ENCODE peak calls at places on chromosomes 4 and X, in six cellular contexts. One of them, this sample, is unnamed.

GRCh38 chr4:141807073-141807472 is 170.7 kb downstream of the IL15 start:
- DNase-seq in H1: no peak
- DNase-seq in mesenchymal stem cell: peak
- DNase-seq in IMR-90: peak
- DNase-seq in trophoblast cell: no peak
- DNase-seq in neuronal stem cell: no peak
- DNase-seq in this sample: no peak

GRCh38 chr4:125765936-125766335 is 451.2 kb downstream of the FAT4 start:
- DNase-seq in neuronal stem cell: no peak
- DNase-seq in trophoblast cell: no peak
- DNase-seq in H1: no peak
- DNase-seq in IMR-90: peak
- DNase-seq in mesenchymal stem cell: no peak
- DNase-seq in this sample: no peak

GRCh38 chr4:184477201-184477999 is 3.0 kb upstream of the IRF2 start:
- DNase-seq in H1: no peak
- DNase-seq in neuronal stem cell: no peak
- DNase-seq in IMR-90: no peak
- DNase-seq in trophoblast cell: no peak
- DNase-seq in mesenchymal stem cell: no peak
- DNase-seq in this sample: no peak

GRCh38 chr4:3484057-3484973 is 21.2 kb downstream of the DOK7 start:
- DNase-seq in mesenchymal stem cell: no peak
- DNase-seq in trophoblast cell: peak
- DNase-seq in H1: no peak
- DNase-seq in neuronal stem cell: no peak
- DNase-seq in IMR-90: no peak
- DNase-seq in this sample: no peak

GRCh38 chr4:72567821-72568620 is 1.0 kb downstream of the ADAMTS3 start:
- DNase-seq in H1: peak
- DNase-seq in mesenchymal stem cell: peak
- DNase-seq in IMR-90: peak
- DNase-seq in trophoblast cell: peak
- DNase-seq in neuronal stem cell: peak
- DNase-seq in this sample: peak

GRCh38 chr4:41257257-41257900 is 651 bp downstream of the UCHL1 start:
- DNase-seq in mesenchymal stem cell: peak
- DNase-seq in H1: peak
- DNase-seq in IMR-90: peak
- DNase-seq in trophoblast cell: no peak
- DNase-seq in neuronal stem cell: peak
- DNase-seq in this sample: peak

GRCh38 chrX:101656817-101657216 is 2.8 kb downstream of the ARMCX2 start:
- DNase-seq in neuronal stem cell: no peak
- DNase-seq in mesenchymal stem cell: no peak
- DNase-seq in trophoblast cell: no peak
- DNase-seq in H1: no peak
- DNase-seq in IMR-90: no peak
- DNase-seq in this sample: no peak

GRCh38 chr4:25160714-25161598 is 707 bp upstream of the SEPSECS start:
- DNase-seq in neuronal stem cell: no peak
- DNase-seq in IMR-90: no peak
- DNase-seq in H1: no peak
- DNase-seq in mesenchymal stem cell: peak
- DNase-seq in trophoblast cell: peak
- DNase-seq in this sample: no peak

GRCh38 chrX:108271397-108271787 is 166.8 kb downstream of the COL4A6 start:
- DNase-seq in IMR-90: no peak
- DNase-seq in mesenchymal stem cell: no peak
- DNase-seq in trophoblast cell: no peak
- DNase-seq in neuronal stem cell: no peak
- DNase-seq in H1: no peak
- DNase-seq in this sample: no peak

GRCh38 chr4:77921701-77922100 is 59.1 kb downstream of the MRPL1 start:
- DNase-seq in trophoblast cell: peak
- DNase-seq in neuronal stem cell: no peak
- DNase-seq in mesenchymal stem cell: peak
- DNase-seq in IMR-90: peak
- DNase-seq in H1: no peak
- DNase-seq in this sample: no peak

GRCh38 chr4:1975391-1975801 is 33.4 kb downstream of the NELFA start:
- DNase-seq in neuronal stem cell: no peak
- DNase-seq in IMR-90: no peak
- DNase-seq in trophoblast cell: no peak
- DNase-seq in mesenchymal stem cell: no peak
- DNase-seq in H1: no peak
- DNase-seq in this sample: peak

GRCh38 chr4:47160095-47160494 is 128.7 kb downstream of the GABRB1 start:
- DNase-seq in mesenchymal stem cell: no peak
- DNase-seq in trophoblast cell: no peak
- DNase-seq in H1: no peak
- DNase-seq in neuronal stem cell: no peak
- DNase-seq in IMR-90: no peak
- DNase-seq in this sample: no peak

GRCh38 chr4:6609415-6610079 is 30.9 kb upstream of the MRFAP1 start:
- DNase-seq in mesenchymal stem cell: no peak
- DNase-seq in neuronal stem cell: no peak
- DNase-seq in trophoblast cell: no peak
- DNase-seq in IMR-90: no peak
- DNase-seq in H1: no peak
- DNase-seq in this sample: no peak

GRCh38 chr4:6613676-6614651 is 26.5 kb upstream of the MRFAP1 start:
- DNase-seq in H1: no peak
- DNase-seq in trophoblast cell: no peak
- DNase-seq in mesenchymal stem cell: no peak
- DNase-seq in IMR-90: no peak
- DNase-seq in neuronal stem cell: no peak
- DNase-seq in this sample: no peak

GRCh38 chr4:6608758-6609414 is 31.6 kb upstream of the MRFAP1 start:
- DNase-seq in mesenchymal stem cell: no peak
- DNase-seq in neuronal stem cell: peak
- DNase-seq in H1: peak
- DNase-seq in IMR-90: no peak
- DNase-seq in trophoblast cell: no peak
- DNase-seq in this sample: peak

GRCh38 chr4:6612961-6613675 is 27.4 kb upstream of the MRFAP1 start:
- DNase-seq in H1: no peak
- DNase-seq in IMR-90: no peak
- DNase-seq in neuronal stem cell: no peak
- DNase-seq in trophoblast cell: no peak
- DNase-seq in mesenchymal stem cell: no peak
- DNase-seq in this sample: no peak

DNA sequence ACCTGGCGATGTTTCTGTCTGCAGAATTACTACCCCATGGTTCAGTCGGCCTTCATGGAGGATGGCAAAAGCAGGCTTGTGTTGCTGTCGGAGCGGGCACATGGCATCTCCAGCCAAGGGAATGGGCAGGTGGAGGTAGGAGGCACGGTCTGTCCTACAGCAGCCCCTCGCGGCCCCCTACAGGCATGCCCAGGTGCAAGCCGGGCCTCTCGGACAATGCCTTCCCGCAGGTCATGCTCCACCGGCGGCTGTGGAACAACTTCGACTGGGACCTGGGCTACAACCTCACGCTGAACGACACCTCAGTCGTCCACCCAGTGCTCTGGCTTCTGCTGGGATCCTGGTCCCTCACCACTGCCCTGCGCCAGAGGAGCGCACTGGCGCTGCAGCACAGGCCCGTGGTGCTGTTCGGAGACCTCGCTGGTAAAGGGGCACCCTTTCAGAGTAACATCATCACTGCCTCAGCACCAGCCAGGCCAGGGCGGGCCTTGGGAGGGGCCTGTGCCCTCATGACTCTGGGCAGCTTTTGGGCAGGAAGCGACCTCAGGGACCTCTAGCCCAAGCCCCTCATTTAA is 29.5 kb upstream of the MRFAP1 start:
- DNase-seq in IMR-90: no peak
- DNase-seq in mesenchymal stem cell: no peak
- DNase-seq in H1: no peak
- DNase-seq in neuronal stem cell: no peak
- DNase-seq in trophoblast cell: no peak
- DNase-seq in this sample: no peak
- H3K14ac ChIP-seq in IMR-90: no peak
- H3K14ac ChIP-seq in mesenchymal stem cell: no peak
- H3K14ac ChIP-seq in H1: no peak
- H3K14ac ChIP-seq in neuronal stem cell: peak
- H3K14ac ChIP-seq in trophoblast cell: no peak
- H3K14ac ChIP-seq in this sample: no peak

GRCh38 chr4:80145739-80146138 is 51.6 kb upstream of the PRDM8 start:
- DNase-seq in mesenchymal stem cell: no peak
- DNase-seq in H1: no peak
- DNase-seq in neuronal stem cell: no peak
- DNase-seq in trophoblast cell: no peak
- DNase-seq in IMR-90: no peak
- DNase-seq in this sample: no peak
- H3K14ac ChIP-seq in mesenchymal stem cell: no peak
- H3K14ac ChIP-seq in H1: no peak
- H3K14ac ChIP-seq in neuronal stem cell: no peak
- H3K14ac ChIP-seq in trophoblast cell: no peak
- H3K14ac ChIP-seq in IMR-90: no peak
- H3K14ac ChIP-seq in this sample: no peak

GRCh38 chrX:54808605-54809483 is 1.3 kb downstream of the MAGED2 start:
- DNase-seq in trophoblast cell: peak
- DNase-seq in neuronal stem cell: peak
- DNase-seq in IMR-90: peak
- DNase-seq in mesenchymal stem cell: peak
- DNase-seq in H1: peak
- DNase-seq in this sample: peak

GRCh38 chrX:54808109-54808604 is 612 bp downstream of the MAGED2 start:
- DNase-seq in mesenchymal stem cell: peak
- DNase-seq in neuronal stem cell: peak
- DNase-seq in IMR-90: no peak
- DNase-seq in H1: peak
- DNase-seq in trophoblast cell: peak
- DNase-seq in this sample: peak

GRCh38 chrX:54810532-54810931 is 3.0 kb downstream of the MAGED2 start:
- DNase-seq in neuronal stem cell: no peak
- DNase-seq in IMR-90: no peak
- DNase-seq in H1: no peak
- DNase-seq in mesenchymal stem cell: no peak
- DNase-seq in trophoblast cell: no peak
- DNase-seq in this sample: no peak

GRCh38 chrX:54812306-54812705 is 4.8 kb downstream of the MAGED2 start:
- DNase-seq in mesenchymal stem cell: no peak
- DNase-seq in neuronal stem cell: no peak
- DNase-seq in IMR-90: no peak
- DNase-seq in trophoblast cell: no peak
- DNase-seq in H1: no peak
- DNase-seq in this sample: no peak

DNA sequence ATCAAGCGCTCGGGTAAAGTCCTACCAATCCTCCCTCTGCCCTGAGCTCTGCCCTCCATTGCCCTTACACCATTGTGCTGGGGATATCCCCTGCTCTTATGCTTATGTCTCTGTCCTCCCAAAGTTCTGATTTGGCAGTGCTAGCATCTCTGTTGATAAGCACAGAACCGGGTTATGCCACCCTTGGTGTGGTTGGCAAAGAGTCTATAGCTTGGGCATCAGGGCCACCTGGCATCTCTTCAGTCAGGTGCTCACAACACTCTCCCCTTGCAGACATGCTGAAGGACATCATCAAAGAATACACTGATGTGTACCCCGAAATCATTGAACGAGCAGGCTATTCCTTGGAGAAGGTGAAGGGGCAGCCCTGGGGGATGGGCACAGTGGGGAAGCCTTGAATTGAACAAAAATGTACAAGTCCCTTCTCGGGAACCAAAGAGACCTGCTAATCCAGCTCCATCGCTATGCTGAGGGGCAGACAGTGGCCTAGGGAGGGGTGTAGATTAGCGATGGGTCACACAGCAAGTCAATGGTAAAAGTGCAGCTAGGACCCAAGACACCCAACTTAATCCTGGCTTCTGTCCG is 3.8 kb downstream of the MAGED2 start:
- DNase-seq in IMR-90: no peak
- DNase-seq in trophoblast cell: no peak
- DNase-seq in mesenchymal stem cell: no peak
- DNase-seq in neuronal stem cell: no peak
- DNase-seq in H1: no peak
- DNase-seq in this sample: no peak
- H3K14ac ChIP-seq in IMR-90: no peak
- H3K14ac ChIP-seq in trophoblast cell: no peak
- H3K14ac ChIP-seq in mesenchymal stem cell: no peak
- H3K14ac ChIP-seq in neuronal stem cell: no peak
- H3K14ac ChIP-seq in H1: no peak
- H3K14ac ChIP-seq in this sample: no peak

DNA sequence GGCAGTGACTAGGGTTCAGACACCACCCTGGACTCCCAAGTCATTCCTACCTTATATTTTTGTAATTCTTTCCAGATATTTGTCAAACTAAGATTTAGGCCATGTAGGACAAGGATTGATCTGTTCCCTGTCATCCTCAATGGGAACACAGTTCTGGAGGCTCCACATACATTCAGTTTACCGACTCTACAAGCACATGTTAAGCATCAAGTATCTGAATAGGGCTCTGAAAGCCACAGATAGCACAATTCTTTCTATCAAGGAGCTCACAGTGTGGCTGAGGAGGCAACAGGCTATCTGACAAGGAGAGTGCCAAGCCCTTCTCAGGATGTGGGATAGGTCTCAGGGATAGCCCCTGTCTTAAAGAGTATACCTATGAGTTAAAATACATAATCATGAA is 37.0 kb upstream of the CXCL8 start:
- DNase-seq in mesenchymal stem cell: no peak
- DNase-seq in H1: no peak
- DNase-seq in neuronal stem cell: no peak
- DNase-seq in IMR-90: no peak
- DNase-seq in trophoblast cell: no peak
- DNase-seq in this sample: no peak
- H3K14ac ChIP-seq in mesenchymal stem cell: no peak
- H3K14ac ChIP-seq in H1: no peak
- H3K14ac ChIP-seq in neuronal stem cell: no peak
- H3K14ac ChIP-seq in IMR-90: peak
- H3K14ac ChIP-seq in trophoblast cell: no peak
- H3K14ac ChIP-seq in this sample: no peak

GRCh38 chrX:97074400-97074799 is 190.7 kb downstream of the RPA4 start:
- DNase-seq in trophoblast cell: no peak
- DNase-seq in mesenchymal stem cell: no peak
- DNase-seq in neuronal stem cell: no peak
- DNase-seq in IMR-90: peak
- DNase-seq in H1: no peak
- DNase-seq in this sample: no peak
- H3K14ac ChIP-seq in trophoblast cell: no peak
- H3K14ac ChIP-seq in mesenchymal stem cell: no peak
- H3K14ac ChIP-seq in neuronal stem cell: no peak
- H3K14ac ChIP-seq in IMR-90: no peak
- H3K14ac ChIP-seq in H1: no peak
- H3K14ac ChIP-seq in this sample: no peak